ENCODE peak calls at places on chromosome 21, in six cellular contexts. One of them, this sample, is unnamed.

GRCh38 chr21:27190601-27191000 is 223.7 kb upstream of the ADAMTS5 start:
- DNase-seq in progenitor cell of endocrine pancreas: no peak
- DNase-seq in BJ: peak
- DNase-seq in GDM1: no peak
- DNase-seq in lower leg skin: no peak
- DNase-seq in stimulated activated CD4-positive, alpha-beta T cell treated with anti-CD3 and anti-CD28 coated beads, TNF-alpha, amount 100 ng/mL, for 24 hours: no peak
- DNase-seq in this sample: peak

GRCh38 chr21:45351061-45351460 is 53.9 kb upstream of the COL18A1 start:
- DNase-seq in progenitor cell of endocrine pancreas: no peak
- DNase-seq in BJ: no peak
- DNase-seq in GDM1: no peak
- DNase-seq in lower leg skin: no peak
- DNase-seq in stimulated activated CD4-positive, alpha-beta T cell treated with anti-CD3 and anti-CD28 coated beads, TNF-alpha, amount 100 ng/mL, for 24 hours: no peak
- DNase-seq in this sample: no peak

GRCh38 chr21:41112740-41113692 is 54.9 kb upstream of the BACE2 start:
- DNase-seq in progenitor cell of endocrine pancreas: no peak
- DNase-seq in BJ: peak
- DNase-seq in GDM1: peak
- DNase-seq in lower leg skin: peak
- DNase-seq in stimulated activated CD4-positive, alpha-beta T cell treated with anti-CD3 and anti-CD28 coated beads, TNF-alpha, amount 100 ng/mL, for 24 hours: no peak
- DNase-seq in this sample: peak

GRCh38 chr21:19684328-19684727 is 1280.7 kb upstream of the TMPRSS15 start:
- DNase-seq in progenitor cell of endocrine pancreas: no peak
- DNase-seq in BJ: no peak
- DNase-seq in GDM1: no peak
- DNase-seq in lower leg skin: no peak
- DNase-seq in stimulated activated CD4-positive, alpha-beta T cell treated with anti-CD3 and anti-CD28 coated beads, TNF-alpha, amount 100 ng/mL, for 24 hours: no peak
- DNase-seq in this sample: no peak

GRCh38 chr21:20257052-20257451 is 741.2 kb upstream of the NCAM2 start:
- DNase-seq in progenitor cell of endocrine pancreas: no peak
- DNase-seq in BJ: no peak
- DNase-seq in GDM1: peak
- DNase-seq in lower leg skin: no peak
- DNase-seq in stimulated activated CD4-positive, alpha-beta T cell treated with anti-CD3 and anti-CD28 coated beads, TNF-alpha, amount 100 ng/mL, for 24 hours: no peak
- DNase-seq in this sample: no peak

GRCh38 chr21:38139380-38140168 is 117.2 kb upstream of the KCNJ15 start:
- DNase-seq in progenitor cell of endocrine pancreas: no peak
- DNase-seq in BJ: no peak
- DNase-seq in GDM1: no peak
- DNase-seq in lower leg skin: no peak
- DNase-seq in stimulated activated CD4-positive, alpha-beta T cell treated with anti-CD3 and anti-CD28 coated beads, TNF-alpha, amount 100 ng/mL, for 24 hours: no peak
- DNase-seq in this sample: no peak

GRCh38 chr21:45747802-45748445 is 104.4 kb downstream of the PCBP3 start:
- DNase-seq in progenitor cell of endocrine pancreas: no peak
- DNase-seq in BJ: no peak
- DNase-seq in GDM1: no peak
- DNase-seq in lower leg skin: no peak
- DNase-seq in stimulated activated CD4-positive, alpha-beta T cell treated with anti-CD3 and anti-CD28 coated beads, TNF-alpha, amount 100 ng/mL, for 24 hours: no peak
- DNase-seq in this sample: peak

GRCh38 chr21:42219606-42220137 is 732 bp downstream of the ABCG1 start:
- DNase-seq in progenitor cell of endocrine pancreas: no peak
- DNase-seq in BJ: no peak
- DNase-seq in GDM1: peak
- DNase-seq in lower leg skin: no peak
- DNase-seq in stimulated activated CD4-positive, alpha-beta T cell treated with anti-CD3 and anti-CD28 coated beads, TNF-alpha, amount 100 ng/mL, for 24 hours: no peak
- DNase-seq in this sample: no peak

GRCh38 chr21:22120616-22121266 is 1122.5 kb downstream of the NCAM2 start:
- DNase-seq in progenitor cell of endocrine pancreas: no peak
- DNase-seq in BJ: no peak
- DNase-seq in GDM1: no peak
- DNase-seq in lower leg skin: no peak
- DNase-seq in stimulated activated CD4-positive, alpha-beta T cell treated with anti-CD3 and anti-CD28 coated beads, TNF-alpha, amount 100 ng/mL, for 24 hours: no peak
- DNase-seq in this sample: no peak

GRCh38 chr21:44496900-44497550 is 41.7 kb downstream of the LRRC3 start:
- DNase-seq in progenitor cell of endocrine pancreas: no peak
- DNase-seq in BJ: no peak
- DNase-seq in GDM1: no peak
- DNase-seq in lower leg skin: no peak
- DNase-seq in stimulated activated CD4-positive, alpha-beta T cell treated with anti-CD3 and anti-CD28 coated beads, TNF-alpha, amount 100 ng/mL, for 24 hours: no peak
- DNase-seq in this sample: no peak

GRCh38 chr21:25385912-25386474 is 221.3 kb downstream of the MRPL39 start:
- DNase-seq in progenitor cell of endocrine pancreas: peak
- DNase-seq in BJ: no peak
- DNase-seq in GDM1: no peak
- DNase-seq in lower leg skin: no peak
- DNase-seq in stimulated activated CD4-positive, alpha-beta T cell treated with anti-CD3 and anti-CD28 coated beads, TNF-alpha, amount 100 ng/mL, for 24 hours: no peak
- DNase-seq in this sample: peak

GRCh38 chr21:25079053-25079452 is 528.2 kb downstream of the MRPL39 start:
- DNase-seq in progenitor cell of endocrine pancreas: no peak
- DNase-seq in BJ: no peak
- DNase-seq in GDM1: no peak
- DNase-seq in lower leg skin: no peak
- DNase-seq in stimulated activated CD4-positive, alpha-beta T cell treated with anti-CD3 and anti-CD28 coated beads, TNF-alpha, amount 100 ng/mL, for 24 hours: no peak
- DNase-seq in this sample: no peak

GRCh38 chr21:44778499-44778911 is 23.1 kb downstream of the UBE2G2 start:
- DNase-seq in progenitor cell of endocrine pancreas: no peak
- DNase-seq in BJ: no peak
- DNase-seq in GDM1: no peak
- DNase-seq in lower leg skin: no peak
- DNase-seq in stimulated activated CD4-positive, alpha-beta T cell treated with anti-CD3 and anti-CD28 coated beads, TNF-alpha, amount 100 ng/mL, for 24 hours: no peak
- DNase-seq in this sample: no peak

GRCh38 chr21:31459457-31459856 is 115.4 kb upstream of the TIAM1 start:
- DNase-seq in progenitor cell of endocrine pancreas: no peak
- DNase-seq in BJ: no peak
- DNase-seq in GDM1: no peak
- DNase-seq in lower leg skin: no peak
- DNase-seq in stimulated activated CD4-positive, alpha-beta T cell treated with anti-CD3 and anti-CD28 coated beads, TNF-alpha, amount 100 ng/mL, for 24 hours: no peak
- DNase-seq in this sample: no peak

GRCh38 chr21:21788591-21788990 is 790.4 kb downstream of the NCAM2 start:
- DNase-seq in progenitor cell of endocrine pancreas: no peak
- DNase-seq in BJ: no peak
- DNase-seq in GDM1: no peak
- DNase-seq in lower leg skin: no peak
- DNase-seq in stimulated activated CD4-positive, alpha-beta T cell treated with anti-CD3 and anti-CD28 coated beads, TNF-alpha, amount 100 ng/mL, for 24 hours: no peak
- DNase-seq in this sample: no peak

GRCh38 chr21:17391811-17392340 is 121.0 kb upstream of the CXADR start:
- DNase-seq in progenitor cell of endocrine pancreas: no peak
- DNase-seq in BJ: no peak
- DNase-seq in GDM1: no peak
- DNase-seq in lower leg skin: no peak
- DNase-seq in stimulated activated CD4-positive, alpha-beta T cell treated with anti-CD3 and anti-CD28 coated beads, TNF-alpha, amount 100 ng/mL, for 24 hours: no peak
- DNase-seq in this sample: no peak

GRCh38 chr21:33289199-33289819 is 23.1 kb downstream of the IL10RB start:
- DNase-seq in progenitor cell of endocrine pancreas: no peak
- DNase-seq in BJ: no peak
- DNase-seq in GDM1: no peak
- DNase-seq in lower leg skin: no peak
- DNase-seq in stimulated activated CD4-positive, alpha-beta T cell treated with anti-CD3 and anti-CD28 coated beads, TNF-alpha, amount 100 ng/mL, for 24 hours: no peak
- DNase-seq in this sample: no peak

GRCh38 chr21:29649370-29649963 is 290.3 kb downstream of the GRIK1 start:
- DNase-seq in progenitor cell of endocrine pancreas: no peak
- DNase-seq in BJ: no peak
- DNase-seq in GDM1: no peak
- DNase-seq in lower leg skin: no peak
- DNase-seq in stimulated activated CD4-positive, alpha-beta T cell treated with anti-CD3 and anti-CD28 coated beads, TNF-alpha, amount 100 ng/mL, for 24 hours: no peak
- DNase-seq in this sample: no peak

GRCh38 chr21:34363733-34364132 is at the start of gene KCNE2:
- DNase-seq in progenitor cell of endocrine pancreas: no peak
- DNase-seq in BJ: no peak
- DNase-seq in GDM1: no peak
- DNase-seq in lower leg skin: no peak
- DNase-seq in stimulated activated CD4-positive, alpha-beta T cell treated with anti-CD3 and anti-CD28 coated beads, TNF-alpha, amount 100 ng/mL, for 24 hours: no peak
- DNase-seq in this sample: no peak

GRCh38 chr21:19767546-19767945 is 1230.7 kb upstream of the NCAM2 start:
- DNase-seq in progenitor cell of endocrine pancreas: no peak
- DNase-seq in BJ: no peak
- DNase-seq in GDM1: no peak
- DNase-seq in lower leg skin: no peak
- DNase-seq in stimulated activated CD4-positive, alpha-beta T cell treated with anti-CD3 and anti-CD28 coated beads, TNF-alpha, amount 100 ng/mL, for 24 hours: no peak
- DNase-seq in this sample: no peak

GRCh38 chr21:39452207-39452964 is 616 bp downstream of the SH3BGR start:
- DNase-seq in progenitor cell of endocrine pancreas: no peak
- DNase-seq in BJ: peak
- DNase-seq in GDM1: no peak
- DNase-seq in lower leg skin: no peak
- DNase-seq in stimulated activated CD4-positive, alpha-beta T cell treated with anti-CD3 and anti-CD28 coated beads, TNF-alpha, amount 100 ng/mL, for 24 hours: no peak
- DNase-seq in this sample: no peak

GRCh38 chr21:42135386-42136040 is 64.4 kb downstream of the UMODL1 start:
- DNase-seq in progenitor cell of endocrine pancreas: no peak
- DNase-seq in BJ: no peak
- DNase-seq in GDM1: no peak
- DNase-seq in lower leg skin: no peak
- DNase-seq in stimulated activated CD4-positive, alpha-beta T cell treated with anti-CD3 and anti-CD28 coated beads, TNF-alpha, amount 100 ng/mL, for 24 hours: no peak
- DNase-seq in this sample: no peak

GRCh38 chr21:34907783-34908423 is 141.2 kb downstream of the RUNX1 start:
- DNase-seq in progenitor cell of endocrine pancreas: no peak
- DNase-seq in BJ: no peak
- DNase-seq in GDM1: peak
- DNase-seq in lower leg skin: no peak
- DNase-seq in stimulated activated CD4-positive, alpha-beta T cell treated with anti-CD3 and anti-CD28 coated beads, TNF-alpha, amount 100 ng/mL, for 24 hours: no peak
- DNase-seq in this sample: no peak

GRCh38 chr21:25107708-25108107 is 499.6 kb downstream of the MRPL39 start:
- DNase-seq in progenitor cell of endocrine pancreas: no peak
- DNase-seq in BJ: no peak
- DNase-seq in GDM1: no peak
- DNase-seq in lower leg skin: no peak
- DNase-seq in stimulated activated CD4-positive, alpha-beta T cell treated with anti-CD3 and anti-CD28 coated beads, TNF-alpha, amount 100 ng/mL, for 24 hours: no peak
- DNase-seq in this sample: no peak

GRCh38 chr21:34813266-34813886 is 144.6 kb downstream of the CLIC6 start:
- DNase-seq in progenitor cell of endocrine pancreas: no peak
- DNase-seq in BJ: no peak
- DNase-seq in GDM1: no peak
- DNase-seq in lower leg skin: no peak
- DNase-seq in stimulated activated CD4-positive, alpha-beta T cell treated with anti-CD3 and anti-CD28 coated beads, TNF-alpha, amount 100 ng/mL, for 24 hours: no peak
- DNase-seq in this sample: peak

GRCh38 chr21:34952701-34953100 is 96.4 kb downstream of the RUNX1 start:
- DNase-seq in progenitor cell of endocrine pancreas: no peak
- DNase-seq in BJ: no peak
- DNase-seq in GDM1: no peak
- DNase-seq in lower leg skin: no peak
- DNase-seq in stimulated activated CD4-positive, alpha-beta T cell treated with anti-CD3 and anti-CD28 coated beads, TNF-alpha, amount 100 ng/mL, for 24 hours: no peak
- DNase-seq in this sample: no peak

GRCh38 chr21:44869860-44870747 is 3.4 kb downstream of the PTTG1IP start:
- DNase-seq in progenitor cell of endocrine pancreas: no peak
- DNase-seq in BJ: peak
- DNase-seq in GDM1: no peak
- DNase-seq in lower leg skin: no peak
- DNase-seq in stimulated activated CD4-positive, alpha-beta T cell treated with anti-CD3 and anti-CD28 coated beads, TNF-alpha, amount 100 ng/mL, for 24 hours: no peak
- DNase-seq in this sample: peak

GRCh38 chr21:45078877-45079281 is 4.5 kb downstream of the ADARB1 start:
- DNase-seq in progenitor cell of endocrine pancreas: no peak
- DNase-seq in BJ: no peak
- DNase-seq in GDM1: no peak
- DNase-seq in lower leg skin: no peak
- DNase-seq in stimulated activated CD4-positive, alpha-beta T cell treated with anti-CD3 and anti-CD28 coated beads, TNF-alpha, amount 100 ng/mL, for 24 hours: peak
- DNase-seq in this sample: peak

GRCh38 chr21:38952890-38953289 is 147.2 kb downstream of the ETS2 start:
- DNase-seq in progenitor cell of endocrine pancreas: no peak
- DNase-seq in BJ: no peak
- DNase-seq in GDM1: no peak
- DNase-seq in lower leg skin: no peak
- DNase-seq in stimulated activated CD4-positive, alpha-beta T cell treated with anti-CD3 and anti-CD28 coated beads, TNF-alpha, amount 100 ng/mL, for 24 hours: no peak
- DNase-seq in this sample: no peak

GRCh38 chr21:17795084-17796036 is 23.8 kb downstream of the C21orf91 start:
- DNase-seq in progenitor cell of endocrine pancreas: no peak
- DNase-seq in BJ: no peak
- DNase-seq in GDM1: no peak
- DNase-seq in lower leg skin: no peak
- DNase-seq in stimulated activated CD4-positive, alpha-beta T cell treated with anti-CD3 and anti-CD28 coated beads, TNF-alpha, amount 100 ng/mL, for 24 hours: no peak
- DNase-seq in this sample: no peak

GRCh38 chr21:26773058-26773457 is 72.2 kb downstream of the ADAMTS1 start:
- DNase-seq in progenitor cell of endocrine pancreas: no peak
- DNase-seq in BJ: no peak
- DNase-seq in GDM1: no peak
- DNase-seq in lower leg skin: no peak
- DNase-seq in stimulated activated CD4-positive, alpha-beta T cell treated with anti-CD3 and anti-CD28 coated beads, TNF-alpha, amount 100 ng/mL, for 24 hours: no peak
- DNase-seq in this sample: no peak